ENCODE peak calls at places on chromosomes 6 and 20, in six cellular contexts. N is RWPE2, L is adrenal gland, P is GM23338, H is cardiac muscle cell, J is neuronal stem cell. C is an unnamed sample. For H3K4me1, the result is how much of the 10 kb centered on the place peaks cover.

GRCh38 chr6:11263185-11263817 is 30.8 kb upstream of the NEDD9 start:
- DNase-seq in N (no peak), L (peak), P (no peak), H (peak), J (no peak), C (peak)

GRCh38 chr6:106692112-106692822 is 62.9 kb downstream of the QRSL1 start:
- DNase-seq in N (no peak), L (peak), P (peak), H (no peak), J (peak), C (peak)

GRCh38 chr6:5946701-5947100 is 60.0 kb downstream of the NRN1 start:
- DNase-seq in N (no peak), L (no peak), P (no peak), H (no peak), J (no peak), C (no peak)

GRCh38 chr6:107046316-107046715 is 18.3 kb downstream of the MTRES1 start:
- DNase-seq in N (no peak), L (no peak), P (no peak), H (peak), J (peak), C (no peak)

GRCh38 chr20:37390503-37390890 is 44.6 kb downstream of the SRC start:
- DNase-seq in N (no peak), L (no peak), P (no peak), H (no peak), J (no peak), C (no peak)

GRCh38 chr20:38049800-38050199 is 16.3 kb downstream of the RPRD1B start:
- DNase-seq in N (peak), L (no peak), P (no peak), H (no peak), J (no peak), C (no peak)

GRCh38 chr6:33377166-33377565 is 14.5 kb upstream of the KIFC1 start:
- DNase-seq in N (no peak), L (no peak), P (no peak), H (no peak), J (no peak), C (no peak)

GRCh38 chr6:44655368-44656342 is 268.1 kb downstream of the CDC5L start:
- DNase-seq in N (no peak), L (peak), P (peak), H (peak), J (peak), C (peak)

GRCh38 chr6:106283476-106283875 is 42.1 kb downstream of the ATG5 start:
- DNase-seq in N (no peak), L (no peak), P (no peak), H (no peak), J (no peak), C (no peak)

GRCh38 chr20:52031574-52032303 is 159.8 kb downstream of the ZFP64 start:
- DNase-seq in N (no peak), L (no peak), P (peak), H (no peak), J (no peak), C (no peak)

GRCh38 chr6:85278456-85279035 is 171.3 kb upstream of the NT5E start:
- DNase-seq in N (no peak), L (no peak), P (no peak), H (peak), J (no peak), C (no peak)

GRCh38 chr6:158211273-158212055 is 43.3 kb downstream of the GTF2H5 start:
- DNase-seq in N (no peak), L (no peak), P (no peak), H (no peak), J (no peak), C (no peak)

DNA sequence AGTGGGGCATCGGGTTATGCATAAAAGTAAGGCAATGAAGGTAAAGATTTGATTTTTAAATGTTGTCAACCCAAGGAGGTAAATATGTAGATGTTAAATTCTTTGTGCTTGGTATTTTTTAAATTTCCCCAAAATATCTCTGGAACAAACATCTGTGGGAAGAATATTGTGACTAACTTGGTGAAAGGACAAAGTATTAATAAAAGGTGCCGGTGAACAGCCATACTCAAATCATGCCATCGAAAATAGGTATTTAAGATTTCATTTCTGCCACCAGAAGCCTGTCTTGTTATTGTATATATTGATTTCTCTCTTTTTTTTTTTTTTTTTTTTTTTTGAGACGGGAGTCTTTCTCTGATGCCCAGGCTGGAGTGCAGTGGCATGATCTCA is 12.6 kb upstream of the ZBTB2 start:
- DNase-seq in N (no peak), L (no peak), P (no peak), H (no peak), J (no peak), C (no peak)
- H3K27ac ChIP-seq in N (peak), L (no peak), P (no peak), H (peak), J (no peak), C (no peak)

GRCh38 chr20:3755814-3756480 is 11.6 kb downstream of the ADISSP start:
- DNase-seq in N (no peak), L (no peak), P (no peak), H (no peak), J (no peak), C (peak)
- H3K4me1 ChIP-seq in N (under half), L (under half), P (under half), H (under half), J (under half), C (under half)

DNA sequence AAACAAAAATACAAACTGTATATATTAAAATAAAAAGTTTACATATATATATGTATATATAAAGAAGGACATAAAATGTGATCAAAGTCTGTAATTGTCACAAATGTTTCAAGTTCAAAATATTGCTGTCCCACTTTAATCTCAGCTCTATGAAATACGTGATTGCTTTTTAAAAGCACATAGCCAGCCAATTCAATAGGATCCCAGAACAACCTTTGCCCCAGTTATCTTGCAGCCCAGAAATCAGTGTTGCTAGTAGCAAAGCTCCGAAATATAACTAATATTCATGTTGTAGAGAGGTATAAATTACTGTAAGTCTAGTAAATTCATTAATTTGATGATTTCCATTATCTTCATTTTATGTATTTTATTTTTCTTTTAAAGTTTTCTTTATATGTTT is 114.6 kb downstream of the ELOVL4 start:
- DNase-seq in N (no peak), L (no peak), P (no peak), H (no peak), J (no peak), C (no peak)
- H3K4me3 ChIP-seq in N (no peak), L (no peak), P (no peak), H (no peak), J (no peak), C (no peak)

GRCh38 chr20:61789329-61789728 is 276.4 kb downstream of the TAF4 start:
- DNase-seq in N (peak), L (no peak), P (no peak), H (no peak), J (no peak), C (no peak)
- H3K27ac ChIP-seq in N (peak), L (no peak), P (no peak), H (no peak), J (no peak), C (no peak)

GRCh38 chr6:36605102-36605501 is 10.9 kb downstream of the SRSF3 start:
- DNase-seq in N (no peak), L (no peak), P (no peak), H (no peak), J (no peak), C (no peak)

GRCh38 chr6:36600564-36601146 is 6.5 kb downstream of the SRSF3 start:
- DNase-seq in N (no peak), L (no peak), P (no peak), H (no peak), J (no peak), C (no peak)

GRCh38 chr6:36604090-36605060 is 10.2 kb downstream of the SRSF3 start:
- DNase-seq in N (no peak), L (no peak), P (no peak), H (no peak), J (no peak), C (no peak)

GRCh38 chr6:36605560-36606391 is 11.6 kb downstream of the SRSF3 start:
- DNase-seq in N (no peak), L (no peak), P (no peak), H (no peak), J (no peak), C (no peak)

DNA sequence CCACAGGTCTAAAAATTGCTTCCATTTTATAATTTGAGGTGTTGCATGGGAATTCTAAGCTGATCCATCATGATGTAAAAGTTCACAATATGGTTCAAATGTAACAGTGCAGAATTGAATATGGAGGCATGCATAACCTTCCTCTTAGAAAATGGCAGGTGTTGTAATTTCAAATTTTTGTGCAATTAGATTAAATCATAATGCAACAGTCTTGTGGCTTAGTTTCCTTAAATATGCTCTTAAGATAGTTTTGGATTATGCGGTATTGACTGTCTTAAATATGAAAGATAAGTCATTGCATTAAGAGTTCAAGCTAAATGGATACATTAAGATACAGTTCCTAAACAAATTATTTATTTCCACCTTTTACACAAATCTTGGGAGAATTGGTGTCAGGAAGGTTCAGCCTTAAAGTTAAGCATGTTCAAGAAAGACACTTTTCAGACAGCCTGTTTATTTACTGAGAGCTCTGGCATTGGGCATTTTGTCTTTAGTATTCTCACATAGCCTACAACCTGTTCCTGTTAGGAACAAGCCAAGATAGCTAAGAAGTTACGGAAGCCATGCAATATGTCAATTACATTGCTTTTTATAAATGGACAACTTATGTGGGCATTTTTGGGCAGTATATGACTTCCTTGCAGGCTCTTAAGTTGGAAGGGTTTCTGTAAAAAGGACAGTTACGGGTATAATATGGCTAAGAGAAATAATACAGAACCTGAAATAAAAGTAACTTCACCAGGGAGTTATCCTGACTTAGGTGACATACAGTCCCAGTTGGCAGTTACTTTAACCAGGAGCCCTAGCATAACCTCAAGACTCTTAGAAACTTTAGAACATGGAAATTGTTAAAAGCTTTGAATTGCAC is 9.3 kb downstream of the SRSF3 start:
- DNase-seq in N (no peak), L (no peak), P (no peak), H (no peak), J (no peak), C (no peak)
- H3K4me1 ChIP-seq in N (half or more), L (under half), P (under half), H (under half), J (under half), C (under half)

GRCh38 chr6:111791415-111791814 is 81.8 kb downstream of the FYN start:
- DNase-seq in N (no peak), L (no peak), P (peak), H (no peak), J (no peak), C (no peak)

GRCh38 chr6:111792241-111792640 is 81.0 kb downstream of the FYN start:
- DNase-seq in N (no peak), L (no peak), P (no peak), H (no peak), J (no peak), C (no peak)

GRCh38 chr6:111794300-111794699 is 79.0 kb downstream of the FYN start:
- DNase-seq in N (no peak), L (no peak), P (no peak), H (no peak), J (no peak), C (no peak)

GRCh38 chr6:111793711-111794111 is 79.5 kb downstream of the FYN start:
- DNase-seq in N (no peak), L (no peak), P (no peak), H (no peak), J (no peak), C (no peak)

DNA sequence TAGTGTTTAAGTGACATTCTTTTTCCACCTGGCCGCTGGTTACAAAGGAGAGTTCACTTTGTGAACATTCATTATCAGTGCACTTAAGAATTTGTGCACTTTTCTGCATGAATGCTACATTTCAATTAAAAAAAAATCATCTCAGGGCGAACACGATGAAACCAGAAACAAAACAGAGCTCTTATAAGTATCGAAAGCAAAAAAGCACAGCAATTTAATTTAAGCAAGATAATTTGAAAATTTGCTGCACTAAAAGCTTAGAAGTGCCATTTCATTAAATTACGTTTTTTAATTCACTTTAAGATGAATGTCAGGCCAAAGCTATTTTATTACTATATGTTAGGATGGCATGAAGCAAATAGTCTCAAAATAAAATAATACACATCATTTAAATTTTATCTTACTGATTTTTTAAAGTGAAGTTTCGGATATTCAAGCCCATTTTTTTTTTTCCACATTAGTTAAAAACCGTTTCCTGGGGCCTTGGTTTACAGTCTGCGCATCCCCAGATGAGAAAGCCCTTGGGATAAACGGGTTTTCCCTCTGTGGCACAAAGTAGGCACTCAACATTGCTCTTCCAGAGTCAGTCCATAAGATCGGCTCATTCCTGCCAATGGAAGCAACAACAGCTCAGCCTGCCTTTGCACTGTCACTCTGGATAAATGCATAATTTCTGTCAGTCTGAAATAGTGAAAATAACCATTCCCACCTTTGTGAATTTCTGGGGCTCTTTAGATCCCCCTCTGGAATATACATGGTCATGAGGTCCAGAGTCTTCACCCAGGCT is 80.1 kb downstream of the FYN start:
- DNase-seq in N (no peak), L (no peak), P (no peak), H (no peak), J (no peak), C (no peak)
- H3K4me3 ChIP-seq in N (no peak), L (no peak), P (no peak), H (no peak), J (no peak), C (no peak)

GRCh38 chr6:137754366-137754765 is 112.7 kb upstream of the TNFAIP3 start:
- DNase-seq in N (no peak), L (no peak), P (no peak), H (no peak), J (no peak), C (no peak)
- H3K27ac ChIP-seq in N (no peak), L (no peak), P (no peak), H (no peak), J (no peak), C (no peak)

GRCh38 chr6:31874836-31875572 is 3.8 kb downstream of the SLC44A4 start:
- DNase-seq in N (no peak), L (no peak), P (no peak), H (no peak), J (no peak), C (no peak)
- H3K4me1 ChIP-seq in N (under half), L (under half), P (under half), H (under half), J (under half), C (under half)

GRCh38 chr20:44584103-44584690 is 1.8 kb downstream of the PKIG start:
- DNase-seq in N (no peak), L (no peak), P (no peak), H (no peak), J (no peak), C (no peak)

GRCh38 chr20:44580581-44581268 is 1.7 kb upstream of the PKIG start:
- DNase-seq in N (no peak), L (peak), P (no peak), H (no peak), J (no peak), C (no peak)

GRCh38 chr20:44581515-44581914 is 864 bp upstream of the PKIG start:
- DNase-seq in N (no peak), L (no peak), P (no peak), H (no peak), J (no peak), C (no peak)

GRCh38 chr20:44583179-44583578 is 800 bp downstream of the PKIG start:
- DNase-seq in N (no peak), L (no peak), P (no peak), H (no peak), J (no peak), C (no peak)

GRCh38 chr20:44582321-44583025 is at the start of gene PKIG:
- DNase-seq in N (no peak), L (peak), P (no peak), H (no peak), J (peak), C (no peak)
- H3K4me3 ChIP-seq in N (no peak), L (no peak), P (no peak), H (no peak), J (peak), C (no peak)

DNA sequence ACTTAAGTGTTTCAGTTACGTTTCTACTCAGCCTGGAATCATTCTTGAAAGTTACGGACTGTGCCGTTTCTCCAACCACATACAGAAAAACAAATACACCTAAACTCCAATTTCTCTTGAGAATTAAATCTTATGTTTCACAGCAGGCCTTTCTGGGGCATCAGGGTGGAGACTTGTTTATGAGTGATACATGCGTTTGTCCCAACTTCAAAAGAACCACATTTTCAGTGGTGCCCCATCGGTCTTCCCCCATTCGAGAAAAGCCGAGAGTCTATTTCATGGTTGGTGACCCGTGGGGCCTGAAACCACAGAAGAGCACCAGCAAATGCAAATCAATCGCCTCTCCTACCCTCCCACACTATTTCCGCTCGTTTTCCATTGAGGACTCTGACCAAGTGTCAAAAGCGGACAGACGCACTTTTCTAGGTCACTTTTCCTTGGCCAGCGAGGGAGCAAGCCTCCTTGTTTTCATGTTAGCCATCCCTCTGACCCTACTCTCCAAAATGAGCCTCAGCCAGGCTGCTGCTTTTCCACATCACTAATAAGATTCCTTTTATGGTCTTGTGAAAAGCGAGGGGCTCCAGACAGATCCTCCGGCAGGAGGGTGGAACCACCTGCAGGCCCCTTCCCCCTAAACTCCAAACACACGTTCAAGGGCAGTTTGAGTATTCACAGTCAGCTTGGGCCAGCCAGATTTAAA is 3.1 kb downstream of the JAG1 start:
- DNase-seq in N (no peak), L (no peak), P (no peak), H (peak), J (no peak), C (no peak)
- H3K27ac ChIP-seq in N (peak), L (no peak), P (no peak), H (peak), J (no peak), C (peak)